ENCODE peak calls at places on chromosomes 12 and 14, in ten cellular contexts. U is ACHN; Q is NCI-H2081; T is right lobe of liver; V is NCI-H774; W is hepatocyte; M is RPMI7951; O is stimulated activated CD4-positive, alpha-beta T cell treated with anti-CD3 and anti-CD28 coated beads, Interleukin-1b, Interleukin-23, amount 100 ng/mL, for 24 hours; P is naive thymus-derived CD4-positive, alpha-beta T cell; X is AG09309. E is an unnamed sample.

GRCh38 chr12:67592228-67593011 is 56.1 kb upstream of the DYRK2 start:
- DNase-seq in U (peak), Q (no peak), T (no peak), V (peak), W (peak), M (peak), O (no peak), P (peak), X (peak), E (peak)

GRCh38 chr12:78863482-78864427 is 819 bp upstream of the SYT1 start:
- DNase-seq in U (peak), Q (peak), T (no peak), V (peak), W (peak), M (peak), O (no peak), P (no peak), X (no peak), E (peak)

GRCh38 chr12:1529862-1530591 is 64.4 kb downstream of the FBXL14 start:
- DNase-seq in U (peak), Q (no peak), T (no peak), V (no peak), W (peak), M (peak), O (no peak), P (no peak), X (no peak), E (no peak)

GRCh38 chr12:75329918-75330826 is at the start of gene CAPS2:
- DNase-seq in U (peak), Q (peak), T (peak), V (peak), W (peak), M (peak), O (peak), P (peak), X (peak), E (peak)

GRCh38 chr12:7856516-7856915 is 16.2 kb downstream of the SLC2A14 start:
- DNase-seq in U (no peak), Q (no peak), T (no peak), V (no peak), W (no peak), M (no peak), O (no peak), P (no peak), X (no peak), E (no peak)

GRCh38 chr12:93571854-93572711 is at the start of gene SOCS2:
- DNase-seq in U (peak), Q (peak), T (peak), V (peak), W (peak), M (peak), O (no peak), P (peak), X (no peak), E (no peak)

GRCh38 chr12:14567311-14568195 is at the start of gene PLBD1:
- DNase-seq in U (peak), Q (no peak), T (peak), V (peak), W (peak), M (peak), O (no peak), P (no peak), X (no peak), E (peak)

GRCh38 chr12:104671407-104672095 is 214.8 kb downstream of the CHST11 start:
- DNase-seq in U (peak), Q (no peak), T (peak), V (no peak), W (peak), M (peak), O (peak), P (peak), X (peak), E (peak)

GRCh38 chr12:30047499-30048262 is 263.9 kb upstream of the TMTC1 start:
- DNase-seq in U (no peak), Q (no peak), T (no peak), V (no peak), W (no peak), M (peak), O (no peak), P (no peak), X (no peak), E (peak)

GRCh38 chr14:104145826-104146642 is 7.6 kb downstream of the KIF26A start:
- DNase-seq in U (no peak), Q (no peak), T (peak), V (no peak), W (no peak), M (no peak), O (no peak), P (peak), X (no peak), E (no peak)

GRCh38 chr12:6551063-6551461 is 4.8 kb downstream of the IFFO1 start:
- DNase-seq in U (no peak), Q (no peak), T (peak), V (no peak), W (no peak), M (peak), O (no peak), P (no peak), X (no peak), E (peak)

GRCh38 chr12:105352940-105353635 is 22.6 kb downstream of the C12orf75 start:
- DNase-seq in U (no peak), Q (peak), T (no peak), V (peak), W (no peak), M (no peak), O (no peak), P (no peak), X (no peak), E (peak)

E was measured in fibroblast of the aortic adventitia.